ENCODE peak calls at places on chromosomes 16 and 17, in seven cellular contexts. G is B cell; J is activated T-helper 1 cell treated with anti-CD3 and anti-CD28 coated beads, Interleukin-12 subunit alpha, Interleukin-12 subunit beta, Interleukin-2, Interleukin-4 antibody, amounts not matched to agents 30 ng/mL and 10 ng/mL and 1 ng/mL, durations not matched to agents 14 hours and 24 hours and 36 hours; H is NCI-H2029 treated with DMSO at 0.1 percent for 48 hours; T is fibroblast of villous mesenchyme; O is CD8-positive, alpha-beta memory T cell; M is upper lobe of right lung. Y is an unnamed sample.

GRCh38 chr16:62240722-62241121 is 204.5 kb upstream of the CDH8 start:
- DNase-seq in G (no peak), J (no peak), H (no peak), T (no peak), O (no peak), M (no peak), Y (no peak)

GRCh38 chr16:85762970-85763369 is 12.1 kb upstream of the C16orf74 start:
- DNase-seq in G (no peak), J (no peak), H (no peak), T (no peak), O (no peak), M (no peak), Y (no peak)

GRCh38 chr17:81071761-81072741 is 37.1 kb downstream of the BAIAP2 start:
- DNase-seq in G (no peak), J (no peak), H (no peak), T (no peak), O (no peak), M (peak), Y (no peak)

GRCh38 chr17:6450926-6451717 is 6.9 kb downstream of the PIMREG start:
- DNase-seq in G (no peak), J (no peak), H (no peak), T (no peak), O (no peak), M (no peak), Y (no peak)

GRCh38 chr16:87765473-87765775 is 362 bp downstream of the KLHDC4 start:
- DNase-seq in G (no peak), J (peak), H (no peak), T (no peak), O (no peak), M (peak), Y (no peak)

GRCh38 chr17:66268247-66268927 is 34.0 kb upstream of the PRKCA start:
- DNase-seq in G (no peak), J (no peak), H (no peak), T (peak), O (no peak), M (no peak), Y (no peak)

GRCh38 chr16:86343111-86343642 is 167.2 kb upstream of the FOXF1 start:
- DNase-seq in G (no peak), J (no peak), H (no peak), T (peak), O (no peak), M (no peak), Y (no peak)

GRCh38 chr16:83727018-83727417 is 80.8 kb upstream of the HSBP1 start:
- DNase-seq in G (no peak), J (no peak), H (no peak), T (peak), O (no peak), M (no peak), Y (no peak)

GRCh38 chr17:60817187-60817586 is 139.5 kb downstream of the BCAS3 start:
- DNase-seq in G (no peak), J (no peak), H (no peak), T (peak), O (no peak), M (no peak), Y (no peak)

Y was measured in LNCaP clone FGC.